ENCODE peak calls at places on chromosomes 1 and 21, in eight cellular contexts. O, J, L, E, D, U, H and C are unnamed samples.

GRCh38 chr21:42745511-42746239 is 92.3 kb downstream of the PDE9A start:
- DNase-seq in O (no peak), J (no peak), L (no peak), E (no peak), D (no peak), U (no peak), H (no peak), C (no peak)

GRCh38 chr1:185155600-185156320 is 993 bp downstream of the TRMT1L start:
- DNase-seq in O (peak; percentile 23), J (no peak), L (peak; percentile 51), E (no peak), D (peak; percentile 64), U (no peak), H (peak; percentile 34), C (no peak)

GRCh38 chr21:42238185-42238934 is 19.4 kb downstream of the ABCG1 start:
- DNase-seq in O (no peak), J (peak; percentile 54), L (no peak), E (no peak), D (no peak), U (peak; percentile 51), H (no peak), C (no peak)

GRCh38 chr1:81142099-81142776 is 658.5 kb upstream of the ADGRL2 start:
- DNase-seq in O (peak; percentile 28), J (no peak), L (peak; percentile 71), E (no peak), D (peak; percentile 59), U (no peak), H (peak; percentile 72), C (no peak)

GRCh38 chr1:198699167-198700015 is 60.6 kb downstream of the PTPRC start:
- DNase-seq in O (no peak), J (peak; percentile 65), L (peak; percentile 35), E (peak; percentile 69), D (peak; percentile 33), U (peak; percentile 84), H (peak; percentile 48), C (no peak)

GRCh38 chr1:200299571-200299970 is 110.3 kb downstream of the ZNF281 start:
- DNase-seq in O (no peak), J (no peak), L (no peak), E (no peak), D (peak; percentile 73), U (no peak), H (no peak), C (no peak)

GRCh38 chr1:186841599-186841998 is 12.8 kb downstream of the PLA2G4A start:
- DNase-seq in O (no peak), J (no peak), L (no peak), E (no peak), D (no peak), U (no peak), H (peak; percentile 26), C (no peak)

GRCh38 chr1:177302365-177303044 is 131.7 kb downstream of the BRINP2 start:
- DNase-seq in O (no peak), J (no peak), L (no peak), E (no peak), D (peak; percentile 50), U (no peak), H (peak; percentile 10), C (no peak)

GRCh38 chr1:47624531-47624930 is 186.7 kb downstream of the FOXD2 start:
- DNase-seq in O (no peak), J (no peak), L (no peak), E (no peak), D (no peak), U (no peak), H (no peak), C (no peak)

GRCh38 chr1:151616505-151616849 is 4.6 kb downstream of the SNX27 start:
- DNase-seq in O (no peak), J (no peak), L (no peak), E (no peak), D (peak; percentile 17), U (no peak), H (no peak), C (no peak)

GRCh38 chr1:115771847-115772457 is 3.4 kb upstream of the CASQ2 start:
- DNase-seq in O (peak; percentile 87), J (no peak), L (peak; percentile 83), E (peak; percentile 75), D (peak; percentile 86), U (peak; percentile 3), H (peak; percentile 89), C (no peak)

GRCh38 chr1:186498695-186499389 is 37.9 kb upstream of the PDC start:
- DNase-seq in O (peak; percentile 60), J (no peak), L (peak; percentile 59), E (no peak), D (peak; percentile 28), U (no peak), H (peak; percentile 32), C (no peak)

GRCh38 chr1:243580072-243580471 is 270.0 kb downstream of the AKT3 start:
- DNase-seq in O (no peak), J (no peak), L (peak; percentile 16), E (no peak), D (no peak), U (no peak), H (peak; percentile 86), C (no peak)

GRCh38 chr1:188652678-188653077 is 1823.9 kb downstream of the PLA2G4A start:
- DNase-seq in O (peak; percentile 4), J (no peak), L (peak; percentile 95), E (no peak), D (peak; percentile 18), U (no peak), H (peak; percentile 52), C (peak; percentile 89)

GRCh38 chr1:227449727-227450420 is 113.5 kb upstream of the ZNF678 start:
- DNase-seq in O (no peak), J (no peak), L (no peak), E (no peak), D (no peak), U (no peak), H (no peak), C (no peak)

GRCh38 chr1:16727190-16728111 is 12.9 kb upstream of the RNU1-4 start:
- DNase-seq in O (peak; percentile 52), J (no peak), L (peak; percentile 30), E (no peak), D (peak; percentile 29), U (peak; percentile 71), H (peak; percentile 19), C (peak; percentile 85)

GRCh38 chr1:1006305-1007159 is 6.6 kb upstream of the HES4 start:
- DNase-seq in O (no peak), J (no peak), L (no peak), E (no peak), D (no peak), U (no peak), H (no peak), C (no peak)

GRCh38 chr1:204295666-204296065 is 64.1 kb downstream of the PLEKHA6 start:
- DNase-seq in O (no peak), J (no peak), L (no peak), E (no peak), D (no peak), U (no peak), H (no peak), C (no peak)

GRCh38 chr1:162000053-162000420 is 23.6 kb downstream of the OLFML2B start:
- DNase-seq in O (no peak), J (no peak), L (no peak), E (no peak), D (no peak), U (no peak), H (no peak), C (no peak)

GRCh38 chr1:82538876-82539275 is 738.1 kb downstream of the ADGRL2 start:
- DNase-seq in O (no peak), J (no peak), L (peak; percentile 41), E (no peak), D (peak; percentile 0), U (no peak), H (no peak), C (no peak)